ENCODE peak calls at places on chromosomes 2 and 18, in nine cellular contexts. One of them, this sample, is unnamed.

GRCh38 chr2:61537590-61538178 is 472 bp downstream of the XPO1 start:
- DNase-seq in A549: no peak
- DNase-seq in cardiac muscle cell: no peak
- DNase-seq in fibroblast of pulmonary artery: no peak
- DNase-seq in AG09309: no peak
- DNase-seq in hepatocyte: no peak
- DNase-seq in CD8-positive, alpha-beta T cell: no peak
- DNase-seq in BE2C: no peak
- DNase-seq in mammary epithelial cell: no peak
- DNase-seq in this sample: no peak

GRCh38 chr2:123200035-123200434 is 825.1 kb upstream of the CNTNAP5 start:
- DNase-seq in hepatocyte: no peak
- DNase-seq in cardiac muscle cell: no peak
- DNase-seq in mammary epithelial cell: no peak
- DNase-seq in AG09309: no peak
- DNase-seq in fibroblast of pulmonary artery: no peak
- DNase-seq in BE2C: no peak
- DNase-seq in CD8-positive, alpha-beta T cell: no peak
- DNase-seq in A549: no peak
- DNase-seq in this sample: no peak

GRCh38 chr2:226887940-226888339 is 52.1 kb downstream of the RHBDD1 start:
- DNase-seq in AG09309: no peak
- DNase-seq in CD8-positive, alpha-beta T cell: no peak
- DNase-seq in hepatocyte: no peak
- DNase-seq in fibroblast of pulmonary artery: no peak
- DNase-seq in cardiac muscle cell: peak; percentile 22
- DNase-seq in A549: no peak
- DNase-seq in BE2C: no peak
- DNase-seq in mammary epithelial cell: no peak
- DNase-seq in this sample: no peak

GRCh38 chr18:9016819-9017169 is 85.7 kb upstream of the NDUFV2 start:
- DNase-seq in CD8-positive, alpha-beta T cell: no peak
- DNase-seq in BE2C: no peak
- DNase-seq in fibroblast of pulmonary artery: peak; percentile 58
- DNase-seq in AG09309: no peak
- DNase-seq in A549: no peak
- DNase-seq in cardiac muscle cell: no peak
- DNase-seq in mammary epithelial cell: no peak
- DNase-seq in hepatocyte: no peak
- DNase-seq in this sample: no peak

GRCh38 chr2:188573453-188573852 is 281.8 kb downstream of the GULP1 start:
- DNase-seq in fibroblast of pulmonary artery: no peak
- DNase-seq in A549: no peak
- DNase-seq in hepatocyte: peak; percentile 18
- DNase-seq in CD8-positive, alpha-beta T cell: no peak
- DNase-seq in BE2C: no peak
- DNase-seq in mammary epithelial cell: no peak
- DNase-seq in cardiac muscle cell: no peak
- DNase-seq in AG09309: peak; percentile 24
- DNase-seq in this sample: no peak

GRCh38 chr18:63422862-63423304 is 607 bp upstream of the VPS4B start:
- DNase-seq in cardiac muscle cell: no peak
- DNase-seq in fibroblast of pulmonary artery: no peak
- DNase-seq in AG09309: no peak
- DNase-seq in BE2C: no peak
- DNase-seq in mammary epithelial cell: no peak
- DNase-seq in hepatocyte: peak; percentile 75
- DNase-seq in A549: peak; percentile 3
- DNase-seq in CD8-positive, alpha-beta T cell: no peak
- DNase-seq in this sample: no peak

GRCh38 chr18:23856466-23857175 is 157.9 kb upstream of the TTC39C start:
- DNase-seq in CD8-positive, alpha-beta T cell: no peak
- DNase-seq in A549: no peak
- DNase-seq in hepatocyte: no peak
- DNase-seq in cardiac muscle cell: no peak
- DNase-seq in fibroblast of pulmonary artery: no peak
- DNase-seq in AG09309: no peak
- DNase-seq in BE2C: no peak
- DNase-seq in mammary epithelial cell: peak; percentile 40
- DNase-seq in this sample: no peak

GRCh38 chr2:239905306-239905705 is 119.8 kb downstream of the NDUFA10 start:
- DNase-seq in A549: no peak
- DNase-seq in hepatocyte: no peak
- DNase-seq in mammary epithelial cell: no peak
- DNase-seq in BE2C: no peak
- DNase-seq in fibroblast of pulmonary artery: no peak
- DNase-seq in CD8-positive, alpha-beta T cell: no peak
- DNase-seq in cardiac muscle cell: no peak
- DNase-seq in AG09309: no peak
- DNase-seq in this sample: no peak

GRCh38 chr2:158637357-158637756 is 157.8 kb upstream of the DAPL1 start:
- DNase-seq in mammary epithelial cell: no peak
- DNase-seq in fibroblast of pulmonary artery: no peak
- DNase-seq in AG09309: no peak
- DNase-seq in A549: no peak
- DNase-seq in CD8-positive, alpha-beta T cell: no peak
- DNase-seq in cardiac muscle cell: no peak
- DNase-seq in BE2C: no peak
- DNase-seq in hepatocyte: no peak
- DNase-seq in this sample: no peak

GRCh38 chr18:676747-677544 is 19.5 kb downstream of the TYMS start:
- DNase-seq in hepatocyte: no peak
- DNase-seq in fibroblast of pulmonary artery: no peak
- DNase-seq in CD8-positive, alpha-beta T cell: no peak
- DNase-seq in mammary epithelial cell: no peak
- DNase-seq in A549: no peak
- DNase-seq in cardiac muscle cell: no peak
- DNase-seq in BE2C: no peak
- DNase-seq in AG09309: no peak
- DNase-seq in this sample: no peak

GRCh38 chr2:179655627-179656026 is 205.8 kb downstream of the ZNF385B start:
- DNase-seq in BE2C: no peak
- DNase-seq in AG09309: no peak
- DNase-seq in hepatocyte: no peak
- DNase-seq in fibroblast of pulmonary artery: peak; percentile 10
- DNase-seq in cardiac muscle cell: no peak
- DNase-seq in mammary epithelial cell: peak; percentile 56
- DNase-seq in CD8-positive, alpha-beta T cell: no peak
- DNase-seq in A549: no peak
- DNase-seq in this sample: no peak

GRCh38 chr2:38528008-38528442 is 74.7 kb downstream of the HNRNPLL start:
- DNase-seq in cardiac muscle cell: peak; percentile 64
- DNase-seq in AG09309: no peak
- DNase-seq in hepatocyte: peak; percentile 55
- DNase-seq in CD8-positive, alpha-beta T cell: no peak
- DNase-seq in mammary epithelial cell: peak; percentile 46
- DNase-seq in BE2C: peak; percentile 87
- DNase-seq in A549: peak; percentile 68
- DNase-seq in fibroblast of pulmonary artery: peak; percentile 61
- DNase-seq in this sample: no peak

GRCh38 chr2:143720093-143720664 is 591.0 kb downstream of the ARHGAP15 start:
- DNase-seq in mammary epithelial cell: no peak
- DNase-seq in A549: no peak
- DNase-seq in CD8-positive, alpha-beta T cell: no peak
- DNase-seq in BE2C: no peak
- DNase-seq in fibroblast of pulmonary artery: no peak
- DNase-seq in cardiac muscle cell: no peak
- DNase-seq in AG09309: no peak
- DNase-seq in hepatocyte: no peak
- DNase-seq in this sample: no peak

GRCh38 chr2:143710879-143711278 is 581.7 kb downstream of the ARHGAP15 start:
- DNase-seq in BE2C: no peak
- DNase-seq in hepatocyte: no peak
- DNase-seq in mammary epithelial cell: no peak
- DNase-seq in A549: no peak
- DNase-seq in cardiac muscle cell: no peak
- DNase-seq in AG09309: no peak
- DNase-seq in CD8-positive, alpha-beta T cell: no peak
- DNase-seq in fibroblast of pulmonary artery: no peak
- DNase-seq in this sample: no peak

GRCh38 chr2:143717532-143718168 is 588.4 kb downstream of the ARHGAP15 start:
- DNase-seq in cardiac muscle cell: peak; percentile 47
- DNase-seq in AG09309: no peak
- DNase-seq in A549: no peak
- DNase-seq in hepatocyte: no peak
- DNase-seq in CD8-positive, alpha-beta T cell: no peak
- DNase-seq in fibroblast of pulmonary artery: peak; percentile 49
- DNase-seq in mammary epithelial cell: no peak
- DNase-seq in BE2C: no peak
- DNase-seq in this sample: no peak

GRCh38 chr2:143717053-143717452 is 587.8 kb downstream of the ARHGAP15 start:
- DNase-seq in mammary epithelial cell: no peak
- DNase-seq in hepatocyte: no peak
- DNase-seq in cardiac muscle cell: peak; percentile 33
- DNase-seq in CD8-positive, alpha-beta T cell: no peak
- DNase-seq in fibroblast of pulmonary artery: peak; percentile 11
- DNase-seq in A549: no peak
- DNase-seq in AG09309: no peak
- DNase-seq in BE2C: peak; percentile 58
- DNase-seq in this sample: no peak

GRCh38 chr2:143716527-143716926 is 587.3 kb downstream of the ARHGAP15 start:
- DNase-seq in BE2C: no peak
- DNase-seq in cardiac muscle cell: peak; percentile 19
- DNase-seq in mammary epithelial cell: no peak
- DNase-seq in hepatocyte: no peak
- DNase-seq in CD8-positive, alpha-beta T cell: no peak
- DNase-seq in A549: no peak
- DNase-seq in fibroblast of pulmonary artery: peak; percentile 19
- DNase-seq in AG09309: no peak
- DNase-seq in this sample: no peak
- H3K4me3 ChIP-seq in BE2C: no peak overlapping the region
- H3K4me3 ChIP-seq in cardiac muscle cell: no peak overlapping the region
- H3K4me3 ChIP-seq in mammary epithelial cell: no peak overlapping the region
- H3K4me3 ChIP-seq in hepatocyte: no peak overlapping the region
- H3K4me3 ChIP-seq in CD8-positive, alpha-beta T cell: no peak overlapping the region
- H3K4me3 ChIP-seq in A549: no peak overlapping the region
- H3K4me3 ChIP-seq in fibroblast of pulmonary artery: no peak overlapping the region
- H3K4me3 ChIP-seq in AG09309: no peak overlapping the region
- H3K4me3 ChIP-seq in this sample: no peak overlapping the region

DNA sequence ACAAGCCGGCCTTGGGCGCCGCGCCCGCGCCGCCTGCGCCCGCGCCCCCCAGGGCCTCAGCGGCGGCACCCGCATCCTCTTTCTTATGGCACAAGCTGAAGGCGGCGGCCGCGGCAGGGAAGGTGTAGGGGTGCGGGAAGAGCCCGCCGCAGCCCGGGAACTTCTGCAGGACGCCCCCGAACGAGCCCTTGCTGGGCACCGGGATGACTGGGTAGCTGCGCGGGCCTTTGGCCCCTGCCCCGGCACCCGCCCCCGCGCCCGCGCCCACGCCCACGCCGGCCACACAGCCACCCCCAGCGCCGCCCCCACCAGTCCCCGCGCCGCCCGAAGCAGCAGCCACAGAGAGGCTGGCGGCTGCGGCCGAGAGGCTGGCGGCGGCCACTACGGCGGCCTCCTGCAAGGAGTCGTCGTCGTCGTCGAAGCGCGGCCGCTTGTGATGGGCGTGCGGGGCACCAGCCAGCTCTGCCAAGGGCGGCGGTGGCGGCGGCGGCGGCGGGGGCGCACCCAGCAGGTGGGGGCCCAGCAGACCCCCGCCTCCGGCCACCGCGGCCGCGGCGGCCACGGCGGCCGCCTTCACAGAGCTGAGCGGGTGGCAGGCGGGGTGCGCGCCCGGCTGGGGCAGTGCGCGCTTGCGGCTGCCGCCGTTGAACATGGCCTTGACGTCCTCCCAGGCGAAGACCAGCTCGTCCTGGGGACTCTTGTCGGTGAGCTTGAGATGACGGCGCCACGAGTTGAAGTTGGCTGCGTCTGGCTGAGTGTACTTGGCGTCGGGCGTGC is 3.4 kb downstream of the SKOR2 start:
- DNase-seq in cardiac muscle cell: no peak
- DNase-seq in AG09309: no peak
- DNase-seq in hepatocyte: no peak
- DNase-seq in fibroblast of pulmonary artery: no peak
- DNase-seq in A549: no peak
- DNase-seq in BE2C: no peak
- DNase-seq in CD8-positive, alpha-beta T cell: no peak
- DNase-seq in mammary epithelial cell: no peak
- DNase-seq in this sample: no peak
- H3K4me3 ChIP-seq in cardiac muscle cell: peak overlapping the region; percentile 6
- H3K4me3 ChIP-seq in AG09309: no peak overlapping the region
- H3K4me3 ChIP-seq in hepatocyte: no peak overlapping the region
- H3K4me3 ChIP-seq in fibroblast of pulmonary artery: no peak overlapping the region
- H3K4me3 ChIP-seq in A549: no peak overlapping the region
- H3K4me3 ChIP-seq in BE2C: no peak overlapping the region
- H3K4me3 ChIP-seq in CD8-positive, alpha-beta T cell: no peak overlapping the region
- H3K4me3 ChIP-seq in mammary epithelial cell: no peak overlapping the region
- H3K4me3 ChIP-seq in this sample: no peak overlapping the region

GRCh38 chr2:213067888-213068287 is 83.5 kb downstream of the IKZF2 start:
- DNase-seq in hepatocyte: no peak
- DNase-seq in cardiac muscle cell: no peak
- DNase-seq in A549: no peak
- DNase-seq in AG09309: no peak
- DNase-seq in mammary epithelial cell: peak; percentile 24
- DNase-seq in BE2C: no peak
- DNase-seq in CD8-positive, alpha-beta T cell: no peak
- DNase-seq in fibroblast of pulmonary artery: no peak
- DNase-seq in this sample: no peak

GRCh38 chr2:213064099-213064498 is 87.3 kb downstream of the IKZF2 start:
- DNase-seq in CD8-positive, alpha-beta T cell: no peak
- DNase-seq in BE2C: no peak
- DNase-seq in mammary epithelial cell: no peak
- DNase-seq in hepatocyte: no peak
- DNase-seq in AG09309: no peak
- DNase-seq in A549: no peak
- DNase-seq in fibroblast of pulmonary artery: no peak
- DNase-seq in cardiac muscle cell: no peak
- DNase-seq in this sample: peak; percentile 51

GRCh38 chr2:213068681-213069359 is 82.6 kb downstream of the IKZF2 start:
- DNase-seq in BE2C: no peak
- DNase-seq in fibroblast of pulmonary artery: no peak
- DNase-seq in AG09309: no peak
- DNase-seq in CD8-positive, alpha-beta T cell: no peak
- DNase-seq in A549: no peak
- DNase-seq in hepatocyte: no peak
- DNase-seq in cardiac muscle cell: peak; percentile 15
- DNase-seq in mammary epithelial cell: no peak
- DNase-seq in this sample: peak; percentile 46

GRCh38 chr2:213066445-213066746 is 85.0 kb downstream of the IKZF2 start:
- DNase-seq in fibroblast of pulmonary artery: no peak
- DNase-seq in A549: no peak
- DNase-seq in mammary epithelial cell: no peak
- DNase-seq in cardiac muscle cell: no peak
- DNase-seq in AG09309: no peak
- DNase-seq in CD8-positive, alpha-beta T cell: no peak
- DNase-seq in BE2C: no peak
- DNase-seq in hepatocyte: no peak
- DNase-seq in this sample: no peak

GRCh38 chr2:213065583-213066444 is 85.6 kb downstream of the IKZF2 start:
- DNase-seq in A549: no peak
- DNase-seq in mammary epithelial cell: peak; percentile 37
- DNase-seq in AG09309: peak; percentile 27
- DNase-seq in fibroblast of pulmonary artery: peak; percentile 70
- DNase-seq in cardiac muscle cell: peak; percentile 63
- DNase-seq in BE2C: peak; percentile 7
- DNase-seq in CD8-positive, alpha-beta T cell: peak; percentile 8
- DNase-seq in hepatocyte: peak; percentile 37
- DNase-seq in this sample: peak; percentile 61
- H3K4me3 ChIP-seq in A549: no peak overlapping the region
- H3K4me3 ChIP-seq in mammary epithelial cell: peak overlapping the region; percentile 4
- H3K4me3 ChIP-seq in AG09309: no peak overlapping the region
- H3K4me3 ChIP-seq in fibroblast of pulmonary artery: peak overlapping the region; percentile 33
- H3K4me3 ChIP-seq in cardiac muscle cell: no peak overlapping the region
- H3K4me3 ChIP-seq in BE2C: no peak overlapping the region
- H3K4me3 ChIP-seq in CD8-positive, alpha-beta T cell: peak overlapping the region; percentile 10
- H3K4me3 ChIP-seq in hepatocyte: no peak overlapping the region
- H3K4me3 ChIP-seq in this sample: peak overlapping the region; percentile 33

GRCh38 chr18:79401494-79402208 is 5.9 kb downstream of the NFATC1 start:
- DNase-seq in mammary epithelial cell: no peak
- DNase-seq in A549: no peak
- DNase-seq in fibroblast of pulmonary artery: no peak
- DNase-seq in CD8-positive, alpha-beta T cell: no peak
- DNase-seq in AG09309: no peak
- DNase-seq in hepatocyte: no peak
- DNase-seq in cardiac muscle cell: no peak
- DNase-seq in BE2C: no peak
- DNase-seq in this sample: no peak
- H3K4me3 ChIP-seq in mammary epithelial cell: no peak overlapping the region
- H3K4me3 ChIP-seq in A549: no peak overlapping the region
- H3K4me3 ChIP-seq in fibroblast of pulmonary artery: no peak overlapping the region
- H3K4me3 ChIP-seq in CD8-positive, alpha-beta T cell: peak overlapping the region; percentile 47
- H3K4me3 ChIP-seq in AG09309: no peak overlapping the region
- H3K4me3 ChIP-seq in hepatocyte: no peak overlapping the region
- H3K4me3 ChIP-seq in cardiac muscle cell: no peak overlapping the region
- H3K4me3 ChIP-seq in BE2C: no peak overlapping the region
- H3K4me3 ChIP-seq in this sample: no peak overlapping the region

This sample was measured in Jurkat, Clone E6-1.